ENCODE peak calls at places on chromosomes 5 and 9, in nine cellular contexts. G is AG04450, T is psoas muscle, I is IMR-90, Q is fibroblast of mammary gland, K is GM23338, N is DND-41, L is retinal pigment epithelial cell, O is A549. R is an unnamed sample.

GRCh38 chr9:96166981-96167380 is 135.0 kb downstream of the HSD17B3 start:
- DNase-seq in T (no peak), L (no peak), K (no peak), O (no peak), Q (no peak), G (no peak), N (no peak), I (no peak), R (no peak)

GRCh38 chr9:78566948-78567675 is 270.2 kb downstream of the PSAT1 start:
- DNase-seq in L (no peak), T (no peak), Q (peak; percentile 56), O (no peak), N (no peak), G (peak; percentile 8), I (peak; percentile 74), K (no peak), R (no peak)

GRCh38 chr5:106093149-106093548 is 1577.6 kb downstream of the EFNA5 start:
- DNase-seq in G (no peak), L (no peak), Q (no peak), T (no peak), I (no peak), N (no peak), K (no peak), O (no peak), R (no peak)

GRCh38 chr9:136762915-136763648 is 1.2 kb downstream of the LCN15 start:
- DNase-seq in O (peak; percentile 79), Q (peak; percentile 17), T (peak; percentile 66), I (no peak), N (peak; percentile 10), L (no peak), G (no peak), K (peak; percentile 96), R (no peak)

GRCh38 chr9:130996205-130996604 is 12.8 kb upstream of the LAMC3 start:
- DNase-seq in I (no peak), K (no peak), Q (no peak), O (no peak), G (no peak), L (no peak), N (no peak), T (peak; percentile 14), R (no peak)

GRCh38 chr5:73793911-73794310 is 167.9 kb downstream of the ARHGEF28 start:
- DNase-seq in N (no peak), K (no peak), T (no peak), O (no peak), Q (peak; percentile 33), I (peak; percentile 81), G (no peak), L (no peak), R (no peak)

GRCh38 chr9:27333241-27334052 is 36.5 kb upstream of the EQTN start:
- DNase-seq in Q (peak; percentile 77), I (peak; percentile 73), O (peak; percentile 71), K (peak; percentile 96), G (peak; percentile 51), T (peak; percentile 74), L (peak; percentile 26), N (peak; percentile 35), R (peak; percentile 55)

GRCh38 chr5:28947865-28948264 is 1909.5 kb upstream of the CDH9 start:
- DNase-seq in N (no peak), I (no peak), L (no peak), K (no peak), Q (no peak), T (no peak), G (no peak), O (no peak), R (no peak)

GRCh38 chr9:135043345-135043744 is 44.1 kb upstream of the OLFM1 start:
- DNase-seq in Q (no peak), I (no peak), L (no peak), T (no peak), G (no peak), N (no peak), O (no peak), K (no peak), R (no peak)

GRCh38 chr9:87285183-87285582 is 212.5 kb upstream of the DAPK1 start:
- DNase-seq in I (peak; percentile 23), G (no peak), T (no peak), Q (no peak), L (no peak), N (no peak), O (no peak), K (no peak), R (no peak)

GRCh38 chr5:150070821-150071220 is 15.5 kb downstream of the CSF1R start:
- DNase-seq in L (no peak), I (no peak), Q (no peak), K (no peak), G (no peak), O (no peak), N (no peak), T (no peak), R (no peak)

GRCh38 chr9:137619240-137620090 is 660 bp downstream of the EHMT1 start:
- DNase-seq in K (peak; percentile 51), Q (peak; percentile 49), N (peak; percentile 42), I (peak; percentile 36), T (peak; percentile 64), G (no peak), O (no peak), L (no peak), R (no peak)

GRCh38 chr9:136283291-136284235 is 20.3 kb downstream of the CCDC187 start:
- DNase-seq in L (no peak), G (peak; percentile 20), Q (peak; percentile 56), O (peak; percentile 78), K (peak; percentile 87), T (peak; percentile 84), I (peak; percentile 52), N (peak; percentile 66), R (peak; percentile 22)

GRCh38 chr5:151724360-151724759 is 34.1 kb downstream of the ATOX1 start:
- DNase-seq in T (no peak), Q (no peak), L (no peak), O (no peak), K (no peak), N (no peak), I (no peak), G (no peak), R (no peak)

GRCh38 chr9:137977572-137978261 is 100.1 kb downstream of the CACNA1B start:
- DNase-seq in G (no peak), Q (no peak), I (no peak), T (no peak), O (no peak), L (no peak), N (no peak), K (no peak), R (no peak)

GRCh38 chr5:87116821-87117512 is 150.7 kb upstream of the RASA1 start:
- DNase-seq in Q (peak; percentile 23), N (no peak), L (no peak), O (no peak), I (peak; percentile 54), T (no peak), K (no peak), G (no peak), R (peak; percentile 92)

GRCh38 chr5:126938461-126938860 is 91.9 kb downstream of the MARCHF3 start:
- DNase-seq in O (no peak), L (no peak), G (peak; percentile 41), K (no peak), T (no peak), Q (peak; percentile 87), I (peak; percentile 89), N (no peak), R (no peak)

GRCh38 chr9:100219347-100219746 is 120.3 kb downstream of the INVS start:
- DNase-seq in N (no peak), O (no peak), T (no peak), K (no peak), L (no peak), I (no peak), Q (no peak), G (no peak), R (no peak)

DNA sequence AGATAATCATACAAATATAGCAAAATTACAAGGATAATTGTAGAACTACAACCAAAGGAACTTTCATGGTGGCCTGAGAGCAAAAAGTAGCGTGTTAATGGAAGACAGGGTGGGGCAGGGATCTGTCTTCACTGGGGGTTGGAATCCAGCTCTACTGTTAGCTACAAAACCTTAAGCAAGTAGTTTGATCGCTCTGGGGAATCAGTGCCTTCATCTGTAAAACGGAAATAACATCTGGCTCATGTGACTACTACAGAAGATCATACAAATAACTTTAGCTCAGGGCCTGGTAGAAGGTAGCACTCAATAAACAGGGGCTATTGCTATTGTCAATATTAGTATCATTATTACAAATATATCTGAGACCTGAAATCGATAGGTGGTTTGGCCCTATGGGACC is 40.4 kb downstream of the ZNF608 start:
- DNase-seq in O (no peak), G (no peak), L (no peak), K (no peak), N (no peak), T (no peak), Q (no peak), I (no peak), R (no peak)
- H3K4me3 ChIP-seq in O (no peak overlapping the region), G (no peak overlapping the region), L (no peak overlapping the region), K (no peak overlapping the region), N (no peak overlapping the region), T (no peak overlapping the region), Q (no peak overlapping the region), I (no peak overlapping the region), R (no peak overlapping the region)

GRCh38 chr5:132747064-132747692 is at the start of gene CCNI2:
- DNase-seq in G (no peak), Q (no peak), T (no peak), O (peak; percentile 12), N (no peak), K (peak; percentile 64), I (no peak), L (no peak), R (no peak)
- TF ChIP-seq CTCF in G (no peak), Q (no peak), T (no peak), O (no peak), N (no peak), K (no peak), I (no peak), L (no peak), R (peak; percentile 48)

DNA sequence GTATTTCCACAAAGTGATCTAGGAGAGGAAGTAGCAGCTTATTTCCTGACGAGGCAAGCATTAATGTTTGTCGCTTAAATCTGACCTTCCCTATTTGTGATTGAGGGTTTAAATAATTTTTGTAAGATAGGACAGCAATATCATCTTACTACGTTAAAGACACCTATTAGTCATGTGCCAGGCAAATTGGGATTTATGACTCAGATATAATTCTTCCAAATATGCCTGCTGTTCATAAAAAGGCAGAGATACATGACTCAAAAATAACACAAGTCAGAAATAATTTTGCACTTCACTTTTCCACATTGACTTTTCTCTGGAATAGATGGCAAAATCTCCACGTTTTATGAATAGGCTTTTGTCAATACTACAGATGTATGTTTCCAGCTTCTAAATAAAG is 43.0 kb upstream of the CDH12 start:
- DNase-seq in L (no peak), I (no peak), O (no peak), G (no peak), N (no peak), T (no peak), Q (no peak), K (no peak), R (no peak)
- H3K4me3 ChIP-seq in L (no peak overlapping the region), I (no peak overlapping the region), O (no peak overlapping the region), G (no peak overlapping the region), N (no peak overlapping the region), T (no peak overlapping the region), Q (no peak overlapping the region), K (no peak overlapping the region), R (no peak overlapping the region)

GRCh38 chr5:103188436-103188835 is 68.3 kb downstream of the PPIP5K2 start:
- DNase-seq in K (no peak), L (no peak), N (no peak), O (no peak), T (no peak), Q (no peak), I (no peak), G (no peak), R (no peak)

DNA sequence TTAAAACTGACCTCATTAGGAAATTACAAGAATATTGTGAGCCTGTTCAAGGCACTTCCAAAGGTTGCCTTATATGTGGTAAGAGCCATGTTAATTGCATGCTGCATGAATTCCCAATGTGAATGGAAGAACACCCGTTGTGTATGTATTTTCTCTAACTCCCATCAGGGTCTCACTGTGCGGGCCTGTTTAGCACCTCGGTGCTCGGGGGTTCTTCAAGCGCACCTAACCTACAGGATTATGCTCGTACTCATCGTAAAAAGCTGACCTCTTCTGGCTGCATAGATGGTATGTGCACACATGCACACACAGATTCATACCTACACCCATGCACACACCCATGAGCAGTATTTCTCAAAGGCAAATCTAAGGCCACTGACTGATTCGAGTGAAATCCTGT is 66.1 kb downstream of the PPIP5K2 start:
- DNase-seq in G (no peak), T (no peak), I (no peak), O (no peak), Q (no peak), L (no peak), K (no peak), N (no peak), R (no peak)
- TF ChIP-seq CTCF in G (no peak), T (no peak), I (no peak), O (no peak), Q (no peak), L (no peak), K (no peak), N (no peak), R (no peak)

R was measured in GM12864.